ENCODE peak calls at places on chromosomes 2 and 18, in nine cellular contexts. M is HAP-1, N is upper lobe of right lung, B is psoas muscle, H is activated gamma-delta T cell, F is HTR-8/SVneo, O is MCF 10A, U is NCI-H510A, C is colonic mucosa. P is an unnamed sample.

GRCh38 chr18:3623769-3624545 is 174.0 kb downstream of the TGIF1 start:
- DNase-seq in M (no peak), N (peak), B (peak), H (no peak), F (peak), O (peak), U (peak), C (peak), P (no peak)

GRCh38 chr18:74084184-74084583 is 63.5 kb downstream of the FBXO15 start:
- DNase-seq in M (no peak), N (no peak), B (no peak), H (no peak), F (no peak), O (no peak), U (no peak), C (no peak), P (no peak)

GRCh38 chr18:22322251-22322691 is 95.4 kb downstream of the CTAGE1 start:
- DNase-seq in M (no peak), N (no peak), B (peak), H (no peak), F (no peak), O (no peak), U (no peak), C (no peak), P (no peak)

GRCh38 chr2:102826904-102827303 is 65.1 kb downstream of the TMEM182 start:
- DNase-seq in M (no peak), N (no peak), B (peak), H (no peak), F (no peak), O (peak), U (peak), C (no peak), P (peak)

GRCh38 chr2:75098856-75099255 is 100.5 kb downstream of the TACR1 start:
- DNase-seq in M (no peak), N (no peak), B (no peak), H (no peak), F (peak), O (peak), U (no peak), C (no peak), P (peak)

GRCh38 chr2:156394033-156394741 is 42.0 kb upstream of the GPD2 start:
- DNase-seq in M (no peak), N (no peak), B (no peak), H (no peak), F (no peak), O (no peak), U (no peak), C (no peak), P (no peak)

GRCh38 chr2:15059870-15060617 is 427.5 kb downstream of the LRATD1 start:
- DNase-seq in M (no peak), N (no peak), B (no peak), H (no peak), F (no peak), O (peak), U (no peak), C (no peak), P (peak)

GRCh38 chr2:181764095-181764963 is 84.0 kb upstream of the NEUROD1 start:
- DNase-seq in M (peak), N (no peak), B (no peak), H (no peak), F (no peak), O (no peak), U (no peak), C (no peak), P (no peak)

GRCh38 chr2:2331905-2332280 is 818 bp upstream of the MYT1L start:
- DNase-seq in M (no peak), N (no peak), B (no peak), H (no peak), F (no peak), O (no peak), U (peak), C (no peak), P (no peak)

GRCh38 chr2:19878268-19879046 is 23.3 kb downstream of the TTC32 start:
- DNase-seq in M (no peak), N (no peak), B (no peak), H (no peak), F (no peak), O (no peak), U (no peak), C (no peak), P (no peak)

GRCh38 chr18:1103567-1103966 is 198.9 kb downstream of the ADCYAP1 start:
- DNase-seq in M (no peak), N (no peak), B (no peak), H (no peak), F (no peak), O (no peak), U (no peak), C (no peak), P (no peak)

GRCh38 chr2:126666003-126666402 is 10.0 kb downstream of the GYPC start:
- DNase-seq in M (no peak), N (no peak), B (no peak), H (no peak), F (no peak), O (no peak), U (no peak), C (no peak), P (no peak)

GRCh38 chr2:240326246-240326645 is 109.2 kb upstream of the GPC1 start:
- DNase-seq in M (no peak), N (no peak), B (no peak), H (no peak), F (no peak), O (no peak), U (no peak), C (no peak), P (no peak)

GRCh38 chr18:54835944-54836343 is 7.7 kb downstream of the RAB27B start:
- DNase-seq in M (no peak), N (no peak), B (no peak), H (no peak), F (no peak), O (no peak), U (no peak), C (no peak), P (no peak)

GRCh38 chr18:44859751-44860458 is 179.2 kb downstream of the SETBP1 start:
- DNase-seq in M (no peak), N (no peak), B (no peak), H (no peak), F (no peak), O (no peak), U (no peak), C (no peak), P (no peak)

GRCh38 chr2:134124047-134124753 is 129.7 kb upstream of the MGAT5 start:
- DNase-seq in M (no peak), N (no peak), B (no peak), H (no peak), F (no peak), O (no peak), U (no peak), C (peak), P (peak)

GRCh38 chr18:74511823-74512222 is 15.7 kb downstream of the CNDP2 start:
- DNase-seq in M (no peak), N (no peak), B (no peak), H (no peak), F (no peak), O (no peak), U (no peak), C (no peak), P (no peak)

GRCh38 chr18:74257083-74257482 is 34.7 kb downstream of the CYB5A start:
- DNase-seq in M (no peak), N (no peak), B (no peak), H (no peak), F (no peak), O (no peak), U (no peak), C (no peak), P (no peak)

GRCh38 chr2:48459921-48460320 is 70.0 kb upstream of the STON1 start:
- DNase-seq in M (no peak), N (no peak), B (no peak), H (no peak), F (no peak), O (no peak), U (no peak), C (no peak), P (no peak)

GRCh38 chr2:18790465-18791171 is 201.2 kb upstream of the NT5C1B start:
- DNase-seq in M (no peak), N (no peak), B (no peak), H (no peak), F (no peak), O (no peak), U (no peak), C (no peak), P (no peak)

GRCh38 chr2:119480184-119480583 is 44.1 kb downstream of the SCTR start:
- DNase-seq in M (no peak), N (no peak), B (no peak), H (no peak), F (no peak), O (no peak), U (no peak), C (peak), P (no peak)

GRCh38 chr2:229974271-229974670 is 52.0 kb downstream of the FBXO36 start:
- DNase-seq in M (no peak), N (no peak), B (no peak), H (no peak), F (peak), O (no peak), U (no peak), C (no peak), P (no peak)

GRCh38 chr2:238942941-238943715 is 95.2 kb downstream of the TWIST2 start:
- DNase-seq in M (no peak), N (peak), B (no peak), H (no peak), F (no peak), O (peak), U (no peak), C (no peak), P (no peak)

GRCh38 chr18:13849791-13850190 is 25.8 kb downstream of the MC5R start:
- DNase-seq in M (no peak), N (no peak), B (no peak), H (no peak), F (no peak), O (peak), U (no peak), C (no peak), P (no peak)

GRCh38 chr18:35581555-35582309 is at the start of gene GALNT1:
- DNase-seq in M (no peak), N (peak), B (peak), H (peak), F (no peak), O (peak), U (peak), C (peak), P (peak)

GRCh38 chr18:6414723-6415362 is at the start of gene L3MBTL4:
- DNase-seq in M (no peak), N (peak), B (peak), H (peak), F (no peak), O (no peak), U (peak), C (peak), P (no peak)

GRCh38 chr2:38074047-38074774 is 1.7 kb downstream of the CYP1B1 start:
- DNase-seq in M (no peak), N (peak), B (peak), H (no peak), F (no peak), O (no peak), U (no peak), C (no peak), P (no peak)

GRCh38 chr2:189952536-189953109 is 109.9 kb downstream of the MSTN start:
- DNase-seq in M (no peak), N (no peak), B (no peak), H (no peak), F (no peak), O (no peak), U (no peak), C (no peak), P (peak)

GRCh38 chr2:118269408-118270051 is 181.3 kb downstream of the INSIG2 start:
- DNase-seq in M (no peak), N (peak), B (no peak), H (no peak), F (no peak), O (peak), U (peak), C (no peak), P (peak)

P was measured in Karpas-422.